ENCODE peak calls at places on chromosome 16, in six cellular contexts. One of them, this sample, is unnamed.
A peak's percentile ranks its signal among the peaks of the same experiment; 100 is the strongest.

GRCh38 chr16:30786115-30786935 is 680 bp downstream of the ZNF629 start:
- DNase-seq in EH: peak; percentile 80
- DNase-seq in activated naive CD4-positive, alpha-beta T cell treated with anti-CD3 and anti-CD28 coated beads, Interleukin-2, amount 10 ng/mL, durations not matched to agents 7 days and 5 days: no peak
- DNase-seq in NCI-H460: no peak
- DNase-seq in PC-3: peak; percentile 28
- DNase-seq in activated T-cell treated with anti-CD3 and anti-CD28 coated beads for 4 hours: no peak
- DNase-seq in this sample: peak; percentile 71

GRCh38 chr16:89949121-89949742 is 677 bp downstream of the DEF8 start:
- DNase-seq in EH: no peak
- DNase-seq in activated naive CD4-positive, alpha-beta T cell treated with anti-CD3 and anti-CD28 coated beads, Interleukin-2, amount 10 ng/mL, durations not matched to agents 7 days and 5 days: no peak
- DNase-seq in NCI-H460: no peak
- DNase-seq in PC-3: no peak
- DNase-seq in activated T-cell treated with anti-CD3 and anti-CD28 coated beads for 4 hours: no peak
- DNase-seq in this sample: peak; percentile 32

GRCh38 chr16:80274576-80275191 is 266.1 kb upstream of the DYNLRB2 start:
- DNase-seq in EH: peak; percentile 80
- DNase-seq in activated naive CD4-positive, alpha-beta T cell treated with anti-CD3 and anti-CD28 coated beads, Interleukin-2, amount 10 ng/mL, durations not matched to agents 7 days and 5 days: no peak
- DNase-seq in NCI-H460: no peak
- DNase-seq in PC-3: no peak
- DNase-seq in activated T-cell treated with anti-CD3 and anti-CD28 coated beads for 4 hours: no peak
- DNase-seq in this sample: no peak

GRCh38 chr16:4882633-4883285 is 35.5 kb downstream of the UBN1 start:
- DNase-seq in EH: peak; percentile 44
- DNase-seq in activated naive CD4-positive, alpha-beta T cell treated with anti-CD3 and anti-CD28 coated beads, Interleukin-2, amount 10 ng/mL, durations not matched to agents 7 days and 5 days: no peak
- DNase-seq in NCI-H460: no peak
- DNase-seq in PC-3: peak; percentile 94
- DNase-seq in activated T-cell treated with anti-CD3 and anti-CD28 coated beads for 4 hours: no peak
- DNase-seq in this sample: peak; percentile 83

GRCh38 chr16:116015-116414 is 22.5 kb downstream of the NPRL3 start:
- DNase-seq in EH: no peak
- DNase-seq in activated naive CD4-positive, alpha-beta T cell treated with anti-CD3 and anti-CD28 coated beads, Interleukin-2, amount 10 ng/mL, durations not matched to agents 7 days and 5 days: no peak
- DNase-seq in NCI-H460: no peak
- DNase-seq in PC-3: no peak
- DNase-seq in activated T-cell treated with anti-CD3 and anti-CD28 coated beads for 4 hours: no peak
- DNase-seq in this sample: no peak

GRCh38 chr16:79484237-79484636 is 116.3 kb downstream of the MAF start:
- DNase-seq in EH: no peak
- DNase-seq in activated naive CD4-positive, alpha-beta T cell treated with anti-CD3 and anti-CD28 coated beads, Interleukin-2, amount 10 ng/mL, durations not matched to agents 7 days and 5 days: no peak
- DNase-seq in NCI-H460: no peak
- DNase-seq in PC-3: no peak
- DNase-seq in activated T-cell treated with anti-CD3 and anti-CD28 coated beads for 4 hours: no peak
- DNase-seq in this sample: no peak

GRCh38 chr16:56946767-56947603 is 14.8 kb upstream of the CETP start:
- DNase-seq in EH: peak; percentile 44
- DNase-seq in activated naive CD4-positive, alpha-beta T cell treated with anti-CD3 and anti-CD28 coated beads, Interleukin-2, amount 10 ng/mL, durations not matched to agents 7 days and 5 days: no peak
- DNase-seq in NCI-H460: no peak
- DNase-seq in PC-3: no peak
- DNase-seq in activated T-cell treated with anti-CD3 and anti-CD28 coated beads for 4 hours: no peak
- DNase-seq in this sample: peak; percentile 31

GRCh38 chr16:35735403-35736251 is 2276.2 kb downstream of the TP53TG3F start:
- DNase-seq in EH: no peak
- DNase-seq in activated naive CD4-positive, alpha-beta T cell treated with anti-CD3 and anti-CD28 coated beads, Interleukin-2, amount 10 ng/mL, durations not matched to agents 7 days and 5 days: no peak
- DNase-seq in NCI-H460: no peak
- DNase-seq in PC-3: no peak
- DNase-seq in activated T-cell treated with anti-CD3 and anti-CD28 coated beads for 4 hours: no peak
- DNase-seq in this sample: no peak

GRCh38 chr16:2026461-2027023 is at the start of gene NHERF2:
- DNase-seq in EH: peak; percentile 52
- DNase-seq in activated naive CD4-positive, alpha-beta T cell treated with anti-CD3 and anti-CD28 coated beads, Interleukin-2, amount 10 ng/mL, durations not matched to agents 7 days and 5 days: peak; percentile 55
- DNase-seq in NCI-H460: no peak
- DNase-seq in PC-3: peak; percentile 37
- DNase-seq in activated T-cell treated with anti-CD3 and anti-CD28 coated beads for 4 hours: no peak
- DNase-seq in this sample: peak; percentile 66

GRCh38 chr16:16133943-16134604 is 89.2 kb downstream of the ABCC6 start:
- DNase-seq in EH: no peak
- DNase-seq in activated naive CD4-positive, alpha-beta T cell treated with anti-CD3 and anti-CD28 coated beads, Interleukin-2, amount 10 ng/mL, durations not matched to agents 7 days and 5 days: no peak
- DNase-seq in NCI-H460: no peak
- DNase-seq in PC-3: no peak
- DNase-seq in activated T-cell treated with anti-CD3 and anti-CD28 coated beads for 4 hours: no peak
- DNase-seq in this sample: no peak

GRCh38 chr16:19559242-19559910 is 3.9 kb downstream of the VPS35L start:
- DNase-seq in EH: peak; percentile 68
- DNase-seq in activated naive CD4-positive, alpha-beta T cell treated with anti-CD3 and anti-CD28 coated beads, Interleukin-2, amount 10 ng/mL, durations not matched to agents 7 days and 5 days: no peak
- DNase-seq in NCI-H460: peak; percentile 44
- DNase-seq in PC-3: peak; percentile 74
- DNase-seq in activated T-cell treated with anti-CD3 and anti-CD28 coated beads for 4 hours: peak; percentile 14
- DNase-seq in this sample: peak; percentile 72

GRCh38 chr16:57145964-57146647 is 39.7 kb downstream of the PSME3IP1 start:
- DNase-seq in EH: no peak
- DNase-seq in activated naive CD4-positive, alpha-beta T cell treated with anti-CD3 and anti-CD28 coated beads, Interleukin-2, amount 10 ng/mL, durations not matched to agents 7 days and 5 days: no peak
- DNase-seq in NCI-H460: no peak
- DNase-seq in PC-3: no peak
- DNase-seq in activated T-cell treated with anti-CD3 and anti-CD28 coated beads for 4 hours: no peak
- DNase-seq in this sample: no peak

GRCh38 chr16:89706446-89707260 is 5.1 kb upstream of the SPATA2L start:
- DNase-seq in EH: no peak
- DNase-seq in activated naive CD4-positive, alpha-beta T cell treated with anti-CD3 and anti-CD28 coated beads, Interleukin-2, amount 10 ng/mL, durations not matched to agents 7 days and 5 days: no peak
- DNase-seq in NCI-H460: no peak
- DNase-seq in PC-3: no peak
- DNase-seq in activated T-cell treated with anti-CD3 and anti-CD28 coated beads for 4 hours: no peak
- DNase-seq in this sample: no peak

GRCh38 chr16:3058173-3059030 is 7.0 kb upstream of the IL32 start:
- DNase-seq in EH: peak; percentile 40
- DNase-seq in activated naive CD4-positive, alpha-beta T cell treated with anti-CD3 and anti-CD28 coated beads, Interleukin-2, amount 10 ng/mL, durations not matched to agents 7 days and 5 days: peak; percentile 74
- DNase-seq in NCI-H460: no peak
- DNase-seq in PC-3: peak; percentile 29
- DNase-seq in activated T-cell treated with anti-CD3 and anti-CD28 coated beads for 4 hours: no peak
- DNase-seq in this sample: peak; percentile 54

GRCh38 chr16:12087901-12088364 is 111.4 kb downstream of the SNX29 start:
- DNase-seq in EH: no peak
- DNase-seq in activated naive CD4-positive, alpha-beta T cell treated with anti-CD3 and anti-CD28 coated beads, Interleukin-2, amount 10 ng/mL, durations not matched to agents 7 days and 5 days: peak; percentile 47
- DNase-seq in NCI-H460: no peak
- DNase-seq in PC-3: no peak
- DNase-seq in activated T-cell treated with anti-CD3 and anti-CD28 coated beads for 4 hours: no peak
- DNase-seq in this sample: peak; percentile 64

GRCh38 chr16:4306439-4307214 is 9.2 kb upstream of the GLIS2 start:
- DNase-seq in EH: no peak
- DNase-seq in activated naive CD4-positive, alpha-beta T cell treated with anti-CD3 and anti-CD28 coated beads, Interleukin-2, amount 10 ng/mL, durations not matched to agents 7 days and 5 days: peak; percentile 72
- DNase-seq in NCI-H460: no peak
- DNase-seq in PC-3: no peak
- DNase-seq in activated T-cell treated with anti-CD3 and anti-CD28 coated beads for 4 hours: no peak
- DNase-seq in this sample: peak; percentile 76

GRCh38 chr16:80751167-80751566 is 53.2 kb downstream of the CDYL2 start:
- DNase-seq in EH: peak; percentile 75
- DNase-seq in activated naive CD4-positive, alpha-beta T cell treated with anti-CD3 and anti-CD28 coated beads, Interleukin-2, amount 10 ng/mL, durations not matched to agents 7 days and 5 days: no peak
- DNase-seq in NCI-H460: no peak
- DNase-seq in PC-3: peak; percentile 33
- DNase-seq in activated T-cell treated with anti-CD3 and anti-CD28 coated beads for 4 hours: no peak
- DNase-seq in this sample: no peak

GRCh38 chr16:57109500-57110105 is 17.2 kb downstream of the CPNE2 start:
- DNase-seq in EH: no peak
- DNase-seq in activated naive CD4-positive, alpha-beta T cell treated with anti-CD3 and anti-CD28 coated beads, Interleukin-2, amount 10 ng/mL, durations not matched to agents 7 days and 5 days: no peak
- DNase-seq in NCI-H460: no peak
- DNase-seq in PC-3: no peak
- DNase-seq in activated T-cell treated with anti-CD3 and anti-CD28 coated beads for 4 hours: no peak
- DNase-seq in this sample: no peak

GRCh38 chr16:11613381-11614303 is 26.9 kb upstream of the LITAF start:
- DNase-seq in EH: no peak
- DNase-seq in activated naive CD4-positive, alpha-beta T cell treated with anti-CD3 and anti-CD28 coated beads, Interleukin-2, amount 10 ng/mL, durations not matched to agents 7 days and 5 days: no peak
- DNase-seq in NCI-H460: no peak
- DNase-seq in PC-3: peak; percentile 4
- DNase-seq in activated T-cell treated with anti-CD3 and anti-CD28 coated beads for 4 hours: no peak
- DNase-seq in this sample: no peak

GRCh38 chr16:50509521-50510341 is 38.5 kb upstream of the NKD1 start:
- DNase-seq in EH: peak; percentile 19
- DNase-seq in activated naive CD4-positive, alpha-beta T cell treated with anti-CD3 and anti-CD28 coated beads, Interleukin-2, amount 10 ng/mL, durations not matched to agents 7 days and 5 days: peak; percentile 58
- DNase-seq in NCI-H460: no peak
- DNase-seq in PC-3: peak; percentile 46
- DNase-seq in activated T-cell treated with anti-CD3 and anti-CD28 coated beads for 4 hours: peak; percentile 11
- DNase-seq in this sample: peak; percentile 36

GRCh38 chr16:81429045-81429521 is 15.5 kb upstream of the CMIP start:
- DNase-seq in EH: peak; percentile 65
- DNase-seq in activated naive CD4-positive, alpha-beta T cell treated with anti-CD3 and anti-CD28 coated beads, Interleukin-2, amount 10 ng/mL, durations not matched to agents 7 days and 5 days: peak; percentile 28
- DNase-seq in NCI-H460: no peak
- DNase-seq in PC-3: peak; percentile 60
- DNase-seq in activated T-cell treated with anti-CD3 and anti-CD28 coated beads for 4 hours: no peak
- DNase-seq in this sample: peak; percentile 19

GRCh38 chr16:14497245-14498082 is 132.6 kb downstream of the PARN start:
- DNase-seq in EH: no peak
- DNase-seq in activated naive CD4-positive, alpha-beta T cell treated with anti-CD3 and anti-CD28 coated beads, Interleukin-2, amount 10 ng/mL, durations not matched to agents 7 days and 5 days: no peak
- DNase-seq in NCI-H460: no peak
- DNase-seq in PC-3: no peak
- DNase-seq in activated T-cell treated with anti-CD3 and anti-CD28 coated beads for 4 hours: no peak
- DNase-seq in this sample: peak; percentile 79

GRCh38 chr16:680967-681745 is 946 bp downstream of the STUB1 start:
- DNase-seq in EH: peak; percentile 44
- DNase-seq in activated naive CD4-positive, alpha-beta T cell treated with anti-CD3 and anti-CD28 coated beads, Interleukin-2, amount 10 ng/mL, durations not matched to agents 7 days and 5 days: no peak
- DNase-seq in NCI-H460: no peak
- DNase-seq in PC-3: peak; percentile 44
- DNase-seq in activated T-cell treated with anti-CD3 and anti-CD28 coated beads for 4 hours: no peak
- DNase-seq in this sample: peak; percentile 64

GRCh38 chr16:83769397-83770008 is 38.3 kb upstream of the HSBP1 start:
- DNase-seq in EH: no peak
- DNase-seq in activated naive CD4-positive, alpha-beta T cell treated with anti-CD3 and anti-CD28 coated beads, Interleukin-2, amount 10 ng/mL, durations not matched to agents 7 days and 5 days: no peak
- DNase-seq in NCI-H460: no peak
- DNase-seq in PC-3: no peak
- DNase-seq in activated T-cell treated with anti-CD3 and anti-CD28 coated beads for 4 hours: no peak
- DNase-seq in this sample: no peak

GRCh38 chr16:89324056-89325010 is 106.8 kb downstream of the ZNF778 start:
- DNase-seq in EH: peak; percentile 87
- DNase-seq in activated naive CD4-positive, alpha-beta T cell treated with anti-CD3 and anti-CD28 coated beads, Interleukin-2, amount 10 ng/mL, durations not matched to agents 7 days and 5 days: no peak
- DNase-seq in NCI-H460: no peak
- DNase-seq in PC-3: peak; percentile 20
- DNase-seq in activated T-cell treated with anti-CD3 and anti-CD28 coated beads for 4 hours: no peak
- DNase-seq in this sample: no peak

GRCh38 chr16:80265624-80266306 is 275.0 kb upstream of the DYNLRB2 start:
- DNase-seq in EH: peak; percentile 69
- DNase-seq in activated naive CD4-positive, alpha-beta T cell treated with anti-CD3 and anti-CD28 coated beads, Interleukin-2, amount 10 ng/mL, durations not matched to agents 7 days and 5 days: no peak
- DNase-seq in NCI-H460: no peak
- DNase-seq in PC-3: no peak
- DNase-seq in activated T-cell treated with anti-CD3 and anti-CD28 coated beads for 4 hours: no peak
- DNase-seq in this sample: no peak